ENCODE peak calls at places on chromosomes 4 and X, in eight cellular contexts. X is RWPE1; U is stromal cell of bone marrow; C is activated CD8-positive, alpha-beta memory T cell treated with anti-CD3 and anti-CD28 coated beads for 24 hours; N is COR-L47; V is NCI-H2081; O is stimulated activated CD4-positive, alpha-beta T cell treated with anti-CD3 and anti-CD28 coated beads, Interleukin-1b, Interleukin-23, amount 100 ng/mL, for 24 hours; Y is putamen. W is an unnamed sample.

GRCh38 chr4:10730019-10730418 is 45.5 kb upstream of the CLNK start:
- DNase-seq in X (no peak), U (no peak), C (no peak), N (no peak), V (no peak), O (no peak), Y (no peak), W (no peak)

GRCh38 chr4:108965472-108966076 is 202.7 kb upstream of the ETNPPL start:
- DNase-seq in X (no peak), U (no peak), C (no peak), N (no peak), V (no peak), O (no peak), Y (no peak), W (no peak)

GRCh38 chr4:138488527-138488926 is 246.4 kb upstream of the SLC7A11 start:
- DNase-seq in X (no peak), U (no peak), C (no peak), N (no peak), V (no peak), O (no peak), Y (no peak), W (no peak)

GRCh38 chrX:50697691-50698090 is 116.3 kb downstream of the SHROOM4 start:
- DNase-seq in X (peak; percentile 54), U (peak; percentile 49), C (no peak), N (no peak), V (no peak), O (no peak), Y (no peak), W (no peak)

GRCh38 chrX:132614297-132614696 is 125.5 kb upstream of the MBNL3 start:
- DNase-seq in X (no peak), U (no peak), C (no peak), N (peak; percentile 5), V (no peak), O (no peak), Y (no peak), W (no peak)

GRCh38 chr4:53189011-53189410 is 176.8 kb downstream of the SCFD2 start:
- DNase-seq in X (no peak), U (no peak), C (no peak), N (no peak), V (no peak), O (no peak), Y (no peak), W (no peak)

GRCh38 chrX:28349888-28350287 is 237.4 kb upstream of the IL1RAPL1 start:
- DNase-seq in X (no peak), U (no peak), C (no peak), N (no peak), V (no peak), O (no peak), Y (no peak), W (no peak)

GRCh38 chr4:186904104-186904503 is 180.4 kb upstream of the FAT1 start:
- DNase-seq in X (peak; percentile 77), U (peak; percentile 88), C (no peak), N (no peak), V (no peak), O (no peak), Y (no peak), W (no peak)

GRCh38 chr4:23976423-23976822 is 86.6 kb upstream of the PPARGC1A start:
- DNase-seq in X (no peak), U (no peak), C (no peak), N (no peak), V (no peak), O (no peak), Y (no peak), W (no peak)

GRCh38 chr4:159177265-159178146 is 74.6 kb downstream of the RAPGEF2 start:
- DNase-seq in X (no peak), U (no peak), C (no peak), N (no peak), V (no peak), O (no peak), Y (no peak), W (no peak)

GRCh38 chr4:74320559-74321118 is 12.4 kb downstream of the EPGN start:
- DNase-seq in X (peak; percentile 85), U (peak; percentile 38), C (peak; percentile 57), N (peak; percentile 76), V (peak; percentile 23), O (no peak), Y (peak; percentile 58), W (peak; percentile 90)

GRCh38 chr4:95857761-95858160 is 17.9 kb downstream of the PDHA2 start:
- DNase-seq in X (peak; percentile 7), U (peak; percentile 13), C (no peak), N (no peak), V (no peak), O (no peak), Y (no peak), W (no peak)

GRCh38 chr4:1348014-1348513 is 1.1 kb downstream of the UVSSA start:
- DNase-seq in X (no peak), U (no peak), C (no peak), N (no peak), V (no peak), O (no peak), Y (no peak), W (no peak)

GRCh38 chr4:147247577-147247976 is 233.3 kb upstream of the EDNRA start:
- DNase-seq in X (no peak), U (no peak), C (no peak), N (no peak), V (no peak), O (no peak), Y (no peak), W (no peak)

GRCh38 chrX:136694491-136695087 is 46.6 kb downstream of the CD40LG start:
- DNase-seq in X (peak; percentile 27), U (peak; percentile 26), C (no peak), N (peak; percentile 30), V (peak; percentile 32), O (no peak), Y (peak; percentile 19), W (no peak)

GRCh38 chrX:24506082-24506481 is 41.0 kb downstream of the PDK3 start:
- DNase-seq in X (peak; percentile 54), U (no peak), C (no peak), N (no peak), V (no peak), O (no peak), Y (no peak), W (no peak)

GRCh38 chr4:168685136-168685535 is 188.3 kb downstream of the PALLD start:
- DNase-seq in X (no peak), U (no peak), C (no peak), N (no peak), V (no peak), O (no peak), Y (no peak), W (no peak)

GRCh38 chrX:22351966-22352365 is 79.3 kb downstream of the CBLL2 start:
- DNase-seq in X (no peak), U (no peak), C (no peak), N (no peak), V (no peak), O (no peak), Y (no peak), W (no peak)

GRCh38 chr4:212438-213174 is 88.3 kb downstream of the ZNF718 start:
- DNase-seq in X (peak; percentile 76), U (peak; percentile 75), C (no peak), N (no peak), V (no peak), O (no peak), Y (peak; percentile 82), W (peak; percentile 93)

GRCh38 chrX:65017464-65017863 is 41.2 kb upstream of the ZC4H2 start:
- DNase-seq in X (no peak), U (no peak), C (no peak), N (no peak), V (no peak), O (no peak), Y (no peak), W (no peak)

GRCh38 chr4:2246384-2247127 is 4.6 kb upstream of the HAUS3 start:
- DNase-seq in X (no peak), U (no peak), C (no peak), N (no peak), V (no peak), O (no peak), Y (no peak), W (no peak)

GRCh38 chrX:18348047-18348446 is 6.4 kb downstream of the SCML2 start:
- DNase-seq in X (no peak), U (no peak), C (no peak), N (no peak), V (no peak), O (no peak), Y (no peak), W (no peak)

GRCh38 chrX:72381439-72382198 is 75.9 kb upstream of the CITED1 start:
- DNase-seq in X (no peak), U (no peak), C (no peak), N (no peak), V (no peak), O (no peak), Y (no peak), W (no peak)

GRCh38 chr4:171846232-171846631 is 33.0 kb downstream of the GALNTL6 start:
- DNase-seq in X (peak; percentile 5), U (no peak), C (no peak), N (peak; percentile 72), V (peak; percentile 62), O (no peak), Y (no peak), W (no peak)

GRCh38 chr4:25654971-25655963 is at the start of gene SLC34A2:
- DNase-seq in X (peak; percentile 53), U (no peak), C (no peak), N (no peak), V (no peak), O (no peak), Y (no peak), W (no peak)

GRCh38 chr4:77819409-77819835 is 254 bp upstream of the CNOT6L start:
- DNase-seq in X (peak; percentile 29), U (no peak), C (no peak), N (no peak), V (peak; percentile 16), O (no peak), Y (no peak), W (peak; percentile 75)

GRCh38 chrX:140817943-140818342 is 108.4 kb downstream of the LINC00632 start:
- DNase-seq in X (no peak), U (peak; percentile 7), C (no peak), N (no peak), V (no peak), O (no peak), Y (no peak), W (no peak)

GRCh38 chr4:143399113-143399949 is 62.7 kb downstream of the GAB1 start:
- DNase-seq in X (no peak), U (no peak), C (no peak), N (peak; percentile 43), V (peak; percentile 43), O (no peak), Y (peak; percentile 73), W (no peak)

GRCh38 chr4:159283697-159284492 is 181.0 kb downstream of the RAPGEF2 start:
- DNase-seq in X (peak; percentile 84), U (no peak), C (no peak), N (no peak), V (no peak), O (no peak), Y (no peak), W (no peak)

GRCh38 chrX:9611436-9612145 is 146.7 kb downstream of the TBL1X start:
- DNase-seq in X (no peak), U (no peak), C (no peak), N (no peak), V (no peak), O (no peak), Y (no peak), W (no peak)

GRCh38 chr4:172134536-172134935 is 321.3 kb downstream of the GALNTL6 start:
- DNase-seq in X (no peak), U (no peak), C (no peak), N (no peak), V (no peak), O (no peak), Y (no peak), W (no peak)